ENCODE peak calls at places on chromosomes 7 and 10, in seven cellular contexts. D is type B pancreatic cell; K is naive thymus-derived CD4-positive, alpha-beta T cell; P is G401; U is suprapubic skin; S is hippocampal formation; W is Right ventricle myocardium superior. Q is an unnamed sample.

GRCh38 chr10:88374392-88375145 is 208.5 kb downstream of the RNLS start:
- DNase-seq in S (no peak), P (no peak), K (no peak), D (no peak), U (no peak), W (no peak), Q (no peak)

GRCh38 chr10:120229641-120230040 is 227.4 kb upstream of the PLPP4 start:
- DNase-seq in K (no peak), U (no peak), S (no peak), W (no peak), P (no peak), D (no peak), Q (no peak)

GRCh38 chr10:111018021-111018420 is 58.8 kb upstream of the ADRA2A start:
- DNase-seq in K (no peak), U (no peak), D (no peak), P (no peak), W (no peak), S (no peak), Q (no peak)

GRCh38 chr10:118950190-118950658 is 79.3 kb upstream of the NANOS1 start:
- DNase-seq in S (no peak), D (peak), U (no peak), W (no peak), P (no peak), K (no peak), Q (no peak)

GRCh38 chr7:116630932-116631449 is 41.0 kb upstream of the MET start:
- DNase-seq in S (no peak), P (no peak), K (no peak), W (peak), U (peak), D (no peak), Q (no peak)

GRCh38 chr10:110916554-110917346 is 2.2 kb downstream of the BBIP1 start:
- DNase-seq in P (no peak), W (no peak), S (no peak), D (no peak), U (no peak), K (no peak), Q (no peak)

GRCh38 chr10:71434760-71435394 is 38.2 kb downstream of the CDH23 start:
- DNase-seq in S (no peak), P (peak), W (no peak), D (no peak), K (no peak), U (no peak), Q (no peak)

GRCh38 chr7:98613601-98614425 is 3.3 kb upstream of the NPTX2 start:
- DNase-seq in K (no peak), P (no peak), D (no peak), U (no peak), S (no peak), W (no peak), Q (no peak)

GRCh38 chr10:12448729-12449391 is 99.5 kb downstream of the CAMK1D start:
- DNase-seq in P (no peak), S (no peak), D (no peak), U (no peak), K (peak), W (no peak), Q (no peak)

GRCh38 chr10:132462463-132463332 is 65.7 kb downstream of the PWWP2B start:
- DNase-seq in K (no peak), S (no peak), P (no peak), D (no peak), U (peak), W (peak), Q (no peak)

GRCh38 chr7:27080844-27081423 is 14.9 kb downstream of the HOXA1 start:
- DNase-seq in U (no peak), D (no peak), P (no peak), W (no peak), S (no peak), K (no peak), Q (no peak)

GRCh38 chr10:43888551-43888950 is 239.9 kb upstream of the ZNF32 start:
- DNase-seq in U (no peak), W (no peak), S (no peak), D (no peak), K (no peak), P (no peak), Q (no peak)

GRCh38 chr10:97049670-97050069 is 136.1 kb downstream of the SLIT1 start:
- DNase-seq in S (no peak), D (no peak), P (no peak), W (no peak), U (no peak), K (no peak), Q (no peak)

GRCh38 chr7:85447004-85447403 is 260.1 kb upstream of the SEMA3D start:
- DNase-seq in P (no peak), K (no peak), D (no peak), U (no peak), W (no peak), S (no peak), Q (no peak)

GRCh38 chr10:108749042-108749441 is 1174.3 kb downstream of the XPNPEP1 start:
- DNase-seq in K (no peak), U (no peak), W (no peak), P (no peak), S (no peak), D (no peak), Q (no peak)

GRCh38 chr10:47179291-47179647 is 120.7 kb upstream of the GDF10 start:
- DNase-seq in S (no peak), U (no peak), D (no peak), K (no peak), W (no peak), P (no peak), Q (no peak)

GRCh38 chr7:99876491-99876890 is 342 bp downstream of the OR2AE1 start:
- DNase-seq in P (no peak), K (no peak), W (no peak), D (no peak), U (no peak), S (no peak), Q (no peak)

GRCh38 chr7:127912901-127913300 is 118.3 kb downstream of the LRRC4 start:
- DNase-seq in W (no peak), P (no peak), K (no peak), S (no peak), D (no peak), U (no peak), Q (no peak)

GRCh38 chr10:86259901-86260562 is 106.6 kb downstream of the GRID1 start:
- DNase-seq in P (no peak), S (no peak), U (no peak), D (no peak), W (no peak), K (no peak), Q (no peak)

GRCh38 chr7:42868456-42868855 is 43.4 kb downstream of the C7orf25 start:
- DNase-seq in K (no peak), W (no peak), S (no peak), U (no peak), P (no peak), D (no peak), Q (no peak)

GRCh38 chr7:44969049-44969700 is 9.6 kb downstream of the MYO1G start:
- DNase-seq in K (no peak), W (no peak), U (peak), D (no peak), S (no peak), P (no peak), Q (no peak)

GRCh38 chr7:13115157-13115772 is 427.8 kb downstream of the ARL4A start:
- DNase-seq in P (no peak), S (no peak), W (no peak), K (no peak), U (no peak), D (no peak), Q (no peak)

GRCh38 chr7:155358066-155358947 is 60.6 kb downstream of the INSIG1 start:
- DNase-seq in W (no peak), D (no peak), S (no peak), K (no peak), U (peak), P (no peak), Q (no peak)

GRCh38 chr7:47516985-47517590 is 64.8 kb downstream of the TNS3 start:
- DNase-seq in D (no peak), U (peak), P (no peak), S (no peak), K (no peak), W (no peak), Q (no peak)

GRCh38 chr10:103114876-103115275 is 78.2 kb downstream of the NT5C2 start:
- DNase-seq in K (no peak), S (no peak), D (no peak), W (no peak), P (no peak), U (no peak), Q (no peak)

GRCh38 chr7:101688183-101688831 is 59.2 kb upstream of the MYL10 start:
- DNase-seq in S (peak), W (peak), D (peak), U (peak), K (peak), P (peak), Q (peak)

GRCh38 chr10:110310741-110311140 is 6.0 kb upstream of the SMNDC1 start:
- DNase-seq in K (no peak), W (no peak), S (no peak), D (no peak), U (no peak), P (no peak), Q (no peak)

GRCh38 chr10:69739561-69739960 is 62.1 kb upstream of the COL13A1 start:
- DNase-seq in S (no peak), P (no peak), D (no peak), W (no peak), K (no peak), U (no peak), Q (no peak)

GRCh38 chr10:89463846-89464537 is 49.6 kb downstream of the IFIT5 start:
- DNase-seq in D (no peak), K (no peak), S (no peak), P (no peak), U (no peak), W (no peak), Q (no peak)

GRCh38 chr7:139731802-139732470 is 45.9 kb downstream of the HIPK2 start:
- DNase-seq in S (peak), P (peak), W (peak), D (no peak), K (no peak), U (peak), Q (peak)

GRCh38 chr10:90674927-90675326 is 182.9 kb downstream of the HTR7 start:
- DNase-seq in U (no peak), K (no peak), P (no peak), D (no peak), W (no peak), S (no peak), Q (no peak)

GRCh38 chr7:42065942-42066341 is 171.1 kb downstream of the GLI3 start:
- DNase-seq in D (no peak), U (no peak), K (no peak), S (peak), W (no peak), P (peak), Q (peak)

GRCh38 chr10:56470701-56471100 is 109.6 kb upstream of the ZWINT start:
- DNase-seq in U (no peak), P (no peak), K (no peak), D (no peak), S (no peak), W (no peak), Q (no peak)

GRCh38 chr7:88928266-88928665 is 132.7 kb upstream of the TEX47 start:
- DNase-seq in U (no peak), P (no peak), D (no peak), K (no peak), W (no peak), S (no peak), Q (no peak)